ENCODE peak calls at places on chromosome 22, in ten cellular contexts. One of them, this sample, is unnamed.

GRCh38 chr22:45083659-45084305 is 74.0 kb upstream of the PHF21B start:
- DNase-seq in HCT116: no peak
- DNase-seq in body of pancreas: no peak
- DNase-seq in A549: peak; percentile 18
- DNase-seq in transverse colon: no peak
- DNase-seq in ovary: no peak
- DNase-seq in esophagus squamous epithelium: no peak
- DNase-seq in IMR-90: peak; percentile 81
- DNase-seq in endothelial cell of umbilical vein: no peak
- DNase-seq in uterus: no peak
- DNase-seq in this sample: no peak

GRCh38 chr22:45254789-45255261 is 14.1 kb upstream of the KIAA0930 start:
- DNase-seq in HCT116: no peak
- DNase-seq in body of pancreas: no peak
- DNase-seq in A549: no peak
- DNase-seq in transverse colon: no peak
- DNase-seq in ovary: no peak
- DNase-seq in esophagus squamous epithelium: no peak
- DNase-seq in IMR-90: no peak
- DNase-seq in endothelial cell of umbilical vein: no peak
- DNase-seq in uterus: no peak
- DNase-seq in this sample: no peak

GRCh38 chr22:49946612-49947295 is 13.8 kb upstream of the PIM3 start:
- DNase-seq in HCT116: no peak
- DNase-seq in body of pancreas: no peak
- DNase-seq in A549: no peak
- DNase-seq in transverse colon: peak; percentile 69
- DNase-seq in ovary: no peak
- DNase-seq in esophagus squamous epithelium: no peak
- DNase-seq in IMR-90: no peak
- DNase-seq in endothelial cell of umbilical vein: no peak
- DNase-seq in uterus: no peak
- DNase-seq in this sample: no peak

GRCh38 chr22:27768027-27768640 is 33.4 kb downstream of the MN1 start:
- DNase-seq in HCT116: no peak
- DNase-seq in body of pancreas: no peak
- DNase-seq in A549: no peak
- DNase-seq in transverse colon: no peak
- DNase-seq in ovary: no peak
- DNase-seq in esophagus squamous epithelium: no peak
- DNase-seq in IMR-90: no peak
- DNase-seq in endothelial cell of umbilical vein: no peak
- DNase-seq in uterus: no peak
- DNase-seq in this sample: no peak

GRCh38 chr22:36411589-36412258 is 24.0 kb upstream of the MYH9 start:
- DNase-seq in HCT116: no peak
- DNase-seq in body of pancreas: peak; percentile 76
- DNase-seq in A549: no peak
- DNase-seq in transverse colon: peak; percentile 70
- DNase-seq in ovary: no peak
- DNase-seq in esophagus squamous epithelium: no peak
- DNase-seq in IMR-90: no peak
- DNase-seq in endothelial cell of umbilical vein: no peak
- DNase-seq in uterus: no peak
- DNase-seq in this sample: no peak

GRCh38 chr22:33105501-33105911 is 47.3 kb upstream of the SYN3 start:
- DNase-seq in HCT116: no peak
- DNase-seq in body of pancreas: no peak
- DNase-seq in A549: no peak
- DNase-seq in transverse colon: no peak
- DNase-seq in ovary: no peak
- DNase-seq in esophagus squamous epithelium: no peak
- DNase-seq in IMR-90: peak; percentile 28
- DNase-seq in endothelial cell of umbilical vein: no peak
- DNase-seq in uterus: no peak
- DNase-seq in this sample: no peak

GRCh38 chr22:37892566-37893338 is 13.3 kb upstream of the MICALL1 start:
- DNase-seq in HCT116: no peak
- DNase-seq in body of pancreas: peak; percentile 87
- DNase-seq in A549: no peak
- DNase-seq in transverse colon: no peak
- DNase-seq in ovary: peak; percentile 28
- DNase-seq in esophagus squamous epithelium: no peak
- DNase-seq in IMR-90: no peak
- DNase-seq in endothelial cell of umbilical vein: no peak
- DNase-seq in uterus: peak; percentile 47
- DNase-seq in this sample: peak; percentile 39

GRCh38 chr22:23270212-23270733 is 90.0 kb downstream of the BCR start:
- DNase-seq in HCT116: no peak
- DNase-seq in body of pancreas: no peak
- DNase-seq in A549: no peak
- DNase-seq in transverse colon: no peak
- DNase-seq in ovary: no peak
- DNase-seq in esophagus squamous epithelium: no peak
- DNase-seq in IMR-90: peak; percentile 7
- DNase-seq in endothelial cell of umbilical vein: no peak
- DNase-seq in uterus: no peak
- DNase-seq in this sample: no peak

GRCh38 chr22:44561139-44561840 is 63.3 kb upstream of the RTL6 start:
- DNase-seq in HCT116: no peak
- DNase-seq in body of pancreas: no peak
- DNase-seq in A549: no peak
- DNase-seq in transverse colon: no peak
- DNase-seq in ovary: no peak
- DNase-seq in esophagus squamous epithelium: no peak
- DNase-seq in IMR-90: no peak
- DNase-seq in endothelial cell of umbilical vein: no peak
- DNase-seq in uterus: no peak
- DNase-seq in this sample: no peak

GRCh38 chr22:23285734-23286133 is 105.4 kb downstream of the BCR start:
- DNase-seq in HCT116: no peak
- DNase-seq in body of pancreas: no peak
- DNase-seq in A549: no peak
- DNase-seq in transverse colon: no peak
- DNase-seq in ovary: no peak
- DNase-seq in esophagus squamous epithelium: no peak
- DNase-seq in IMR-90: peak; percentile 59
- DNase-seq in endothelial cell of umbilical vein: no peak
- DNase-seq in uterus: no peak
- DNase-seq in this sample: no peak

GRCh38 chr22:29882716-29883044 is 294 bp upstream of the MTMR3 start:
- DNase-seq in HCT116: no peak
- DNase-seq in body of pancreas: no peak
- DNase-seq in A549: no peak
- DNase-seq in transverse colon: no peak
- DNase-seq in ovary: no peak
- DNase-seq in esophagus squamous epithelium: no peak
- DNase-seq in IMR-90: no peak
- DNase-seq in endothelial cell of umbilical vein: no peak
- DNase-seq in uterus: no peak
- DNase-seq in this sample: no peak

GRCh38 chr22:29886601-29887000 is 3.6 kb downstream of the MTMR3 start:
- DNase-seq in HCT116: no peak
- DNase-seq in body of pancreas: no peak
- DNase-seq in A549: no peak
- DNase-seq in transverse colon: no peak
- DNase-seq in ovary: no peak
- DNase-seq in esophagus squamous epithelium: no peak
- DNase-seq in IMR-90: no peak
- DNase-seq in endothelial cell of umbilical vein: no peak
- DNase-seq in uterus: no peak
- DNase-seq in this sample: no peak

GRCh38 chr22:29885610-29886009 is 2.6 kb downstream of the MTMR3 start:
- DNase-seq in HCT116: no peak
- DNase-seq in body of pancreas: no peak
- DNase-seq in A549: no peak
- DNase-seq in transverse colon: no peak
- DNase-seq in ovary: no peak
- DNase-seq in esophagus squamous epithelium: no peak
- DNase-seq in IMR-90: no peak
- DNase-seq in endothelial cell of umbilical vein: no peak
- DNase-seq in uterus: no peak
- DNase-seq in this sample: no peak

GRCh38 chr22:29883831-29884139 is 811 bp downstream of the MTMR3 start:
- DNase-seq in HCT116: no peak
- DNase-seq in body of pancreas: no peak
- DNase-seq in A549: no peak
- DNase-seq in transverse colon: no peak
- DNase-seq in ovary: no peak
- DNase-seq in esophagus squamous epithelium: no peak
- DNase-seq in IMR-90: peak; percentile 8
- DNase-seq in endothelial cell of umbilical vein: no peak
- DNase-seq in uterus: no peak
- DNase-seq in this sample: no peak

DNA sequence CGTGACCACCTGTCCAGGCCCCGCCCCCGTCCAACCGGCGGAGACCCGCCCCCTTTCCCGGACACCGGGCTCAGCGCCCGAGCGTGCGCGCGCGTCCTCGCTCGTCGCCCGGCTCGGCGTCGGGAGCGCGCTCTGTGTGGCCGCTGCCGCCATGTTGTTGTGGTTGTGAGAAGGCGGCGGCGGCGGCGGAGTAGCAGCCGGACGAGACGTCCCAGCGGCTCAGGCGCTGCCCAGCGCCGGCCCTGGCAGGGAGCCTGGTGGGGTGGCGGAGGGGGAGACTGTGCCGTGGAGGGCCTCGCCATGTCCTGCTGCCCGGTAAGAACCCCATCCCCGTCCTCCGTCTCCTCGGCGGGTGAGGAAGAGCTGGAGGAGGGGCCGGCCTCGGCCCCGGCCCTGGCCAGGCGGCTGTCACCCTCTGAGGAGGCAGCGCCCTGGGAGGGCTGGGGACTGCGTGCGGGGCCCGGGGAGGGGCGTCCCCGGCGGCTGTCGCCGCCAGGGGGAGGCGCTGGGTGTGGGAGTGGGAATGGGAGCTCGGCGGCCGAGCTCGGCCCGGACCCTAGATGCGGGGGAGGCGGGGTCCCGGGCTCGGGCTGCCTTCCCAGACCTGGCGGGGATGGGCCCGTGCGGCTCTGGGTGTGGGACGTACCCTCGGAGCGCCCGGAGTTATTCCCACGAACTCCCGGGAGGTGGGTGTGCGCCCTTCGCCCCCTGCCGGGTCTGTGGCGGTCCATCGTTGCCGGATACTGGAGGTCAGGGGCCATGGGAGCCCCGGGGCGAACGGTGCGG is at the start of gene MTMR3:
- DNase-seq in HCT116: peak; percentile 72
- DNase-seq in body of pancreas: peak; percentile 95
- DNase-seq in A549: peak; percentile 89
- DNase-seq in transverse colon: peak; percentile 98
- DNase-seq in ovary: peak; percentile 92
- DNase-seq in esophagus squamous epithelium: peak; percentile 36
- DNase-seq in IMR-90: peak; percentile 84
- DNase-seq in endothelial cell of umbilical vein: peak; percentile 91
- DNase-seq in uterus: peak; percentile 92
- DNase-seq in this sample: peak; percentile 95
- TF ChIP-seq POLR2A in HCT116: peak; percentile 39
- TF ChIP-seq POLR2A in body of pancreas: peak; percentile 81
- TF ChIP-seq POLR2A in A549: peak; percentile 42
- TF ChIP-seq POLR2A in transverse colon: peak; percentile 82
- TF ChIP-seq POLR2A in ovary: peak; percentile 64
- TF ChIP-seq POLR2A in esophagus squamous epithelium: no peak
- TF ChIP-seq POLR2A in IMR-90: peak; percentile 60
- TF ChIP-seq POLR2A in endothelial cell of umbilical vein: no peak
- TF ChIP-seq POLR2A in uterus: peak; percentile 79
- TF ChIP-seq POLR2A in this sample: peak; percentile 80

DNA sequence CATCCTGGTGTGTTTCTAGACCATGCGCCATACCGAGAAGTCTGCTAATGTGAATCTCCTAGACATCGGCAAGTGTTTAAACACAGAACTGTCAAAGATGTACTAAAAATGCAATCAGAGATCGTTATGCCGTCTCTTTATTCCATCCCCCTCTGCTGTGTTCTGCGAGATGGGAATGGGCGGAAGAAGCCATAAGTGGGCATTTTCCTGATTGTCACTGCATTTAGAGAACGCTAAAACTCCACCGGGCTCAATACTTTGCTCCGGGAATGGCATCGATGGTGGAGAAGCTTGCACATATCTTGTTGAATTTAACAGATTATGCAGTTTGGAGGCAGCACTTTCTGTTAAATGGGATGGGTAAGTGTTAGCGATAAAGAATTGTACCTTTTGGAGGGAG is 55.8 kb downstream of the MPPED1 start:
- DNase-seq in HCT116: no peak
- DNase-seq in body of pancreas: no peak
- DNase-seq in A549: no peak
- DNase-seq in transverse colon: no peak
- DNase-seq in ovary: no peak
- DNase-seq in esophagus squamous epithelium: no peak
- DNase-seq in IMR-90: no peak
- DNase-seq in endothelial cell of umbilical vein: no peak
- DNase-seq in uterus: no peak
- DNase-seq in this sample: no peak
- H3K4me3 ChIP-seq in HCT116: no peak overlapping the region
- H3K4me3 ChIP-seq in body of pancreas: no peak overlapping the region
- H3K4me3 ChIP-seq in A549: no peak overlapping the region
- H3K4me3 ChIP-seq in transverse colon: no peak overlapping the region
- H3K4me3 ChIP-seq in ovary: no peak overlapping the region
- H3K4me3 ChIP-seq in esophagus squamous epithelium: no peak overlapping the region
- H3K4me3 ChIP-seq in IMR-90: no peak overlapping the region
- H3K4me3 ChIP-seq in endothelial cell of umbilical vein: no peak overlapping the region
- H3K4me3 ChIP-seq in uterus: no peak overlapping the region
- H3K4me3 ChIP-seq in this sample: no peak overlapping the region

DNA sequence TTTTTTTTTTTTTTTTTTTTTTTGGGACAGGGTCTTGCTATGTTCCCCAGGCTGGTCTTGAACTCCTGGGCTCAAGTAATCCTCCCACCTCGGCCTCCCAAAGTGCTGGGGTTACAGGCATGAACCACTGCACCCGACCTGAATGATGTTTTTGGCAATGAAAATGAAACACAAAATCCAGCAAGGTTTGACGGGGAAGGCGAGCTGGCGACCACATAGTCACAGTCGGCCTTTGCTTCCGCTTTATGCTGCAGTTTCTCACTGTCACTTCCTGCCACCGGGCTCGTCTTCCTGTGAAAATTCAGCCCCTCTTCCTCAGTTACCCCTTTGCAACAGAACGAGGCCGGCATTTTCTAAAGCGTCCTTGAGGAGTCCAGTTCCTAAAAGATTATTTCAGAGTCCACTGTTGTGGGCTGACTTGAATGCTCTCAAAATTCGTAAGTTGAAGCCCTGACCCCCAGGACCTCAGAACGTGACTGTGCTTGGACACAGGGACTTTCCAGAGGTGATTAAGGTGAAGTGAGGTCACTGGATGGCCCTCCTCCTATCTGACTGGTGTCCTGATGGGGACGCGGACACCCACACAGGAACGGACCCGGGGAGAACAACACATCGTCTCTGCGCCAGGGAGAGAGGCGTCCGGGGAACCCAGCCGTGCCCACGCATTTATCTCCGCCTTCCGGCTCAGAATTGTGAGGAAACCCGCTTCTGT is 2.9 kb upstream of the BID start:
- DNase-seq in HCT116: no peak
- DNase-seq in body of pancreas: no peak
- DNase-seq in A549: no peak
- DNase-seq in transverse colon: peak; percentile 58
- DNase-seq in ovary: no peak
- DNase-seq in esophagus squamous epithelium: no peak
- DNase-seq in IMR-90: no peak
- DNase-seq in endothelial cell of umbilical vein: peak; percentile 14
- DNase-seq in uterus: no peak
- DNase-seq in this sample: peak; percentile 77
- TF ChIP-seq POLR2A in HCT116: no peak
- TF ChIP-seq POLR2A in body of pancreas: peak; percentile 17
- TF ChIP-seq POLR2A in A549: no peak
- TF ChIP-seq POLR2A in transverse colon: peak; percentile 15
- TF ChIP-seq POLR2A in ovary: no peak
- TF ChIP-seq POLR2A in esophagus squamous epithelium: no peak
- TF ChIP-seq POLR2A in IMR-90: no peak
- TF ChIP-seq POLR2A in endothelial cell of umbilical vein: no peak
- TF ChIP-seq POLR2A in uterus: no peak
- TF ChIP-seq POLR2A in this sample: no peak

GRCh38 chr22:28802595-28803087 is 2.3 kb upstream of the XBP1 start:
- DNase-seq in HCT116: no peak
- DNase-seq in body of pancreas: no peak
- DNase-seq in A549: no peak
- DNase-seq in transverse colon: no peak
- DNase-seq in ovary: no peak
- DNase-seq in esophagus squamous epithelium: no peak
- DNase-seq in IMR-90: no peak
- DNase-seq in endothelial cell of umbilical vein: no peak
- DNase-seq in uterus: no peak
- DNase-seq in this sample: no peak
- H3K4me3 ChIP-seq in HCT116: no peak overlapping the region
- H3K4me3 ChIP-seq in body of pancreas: no peak overlapping the region
- H3K4me3 ChIP-seq in A549: no peak overlapping the region
- H3K4me3 ChIP-seq in transverse colon: no peak overlapping the region
- H3K4me3 ChIP-seq in ovary: no peak overlapping the region
- H3K4me3 ChIP-seq in esophagus squamous epithelium: no peak overlapping the region
- H3K4me3 ChIP-seq in IMR-90: no peak overlapping the region
- H3K4me3 ChIP-seq in endothelial cell of umbilical vein: no peak overlapping the region
- H3K4me3 ChIP-seq in uterus: peak overlapping the region; percentile 92
- H3K4me3 ChIP-seq in this sample: no peak overlapping the region